ENCODE peak calls at places on chromosomes 16 and 17, in six cellular contexts. X, I, W, Q, N and D are unnamed samples.
A peak's percentile ranks its signal among the peaks of the same experiment; 100 is the strongest.

GRCh38 chr17:16286947-16287562 is 66.2 kb downstream of the CENPV start:
- DNase-seq in Q (no peak), I (peak; percentile 20), N (no peak), W (no peak), X (no peak), D (no peak)

GRCh38 chr17:48121921-48122650 is 14.5 kb downstream of the SNX11 start:
- DNase-seq in Q (no peak), I (no peak), X (peak; percentile 7), N (no peak), W (peak; percentile 21), D (no peak)

GRCh38 chr16:16042076-16042475 is 92.7 kb downstream of the ABCC1 start:
- DNase-seq in W (no peak), X (no peak), N (no peak), Q (peak; percentile 69), I (peak; percentile 81), D (no peak)

GRCh38 chr17:63382136-63382535 is 64.0 kb downstream of the CYB561 start:
- DNase-seq in N (no peak), I (no peak), W (no peak), X (no peak), Q (no peak), D (no peak)

GRCh38 chr17:33324741-33325140 is 31.6 kb upstream of the ASIC2 start:
- DNase-seq in N (no peak), I (no peak), X (no peak), W (no peak), Q (no peak), D (no peak)

GRCh38 chr17:34378664-34379101 is 15.7 kb upstream of the CCL1 start:
- DNase-seq in I (no peak), Q (no peak), X (no peak), N (no peak), W (no peak), D (no peak)

GRCh38 chr16:56423584-56424403 is 1.6 kb downstream of the AMFR start:
- DNase-seq in X (no peak), Q (no peak), N (no peak), W (no peak), I (no peak), D (no peak)

GRCh38 chr16:87252269-87252970 is 64.8 kb downstream of the C16orf95 start:
- DNase-seq in Q (no peak), W (no peak), X (no peak), I (no peak), N (no peak), D (no peak)

GRCh38 chr17:78671607-78672404 is 94.6 kb upstream of the DNAH17 start:
- DNase-seq in Q (no peak), N (no peak), W (no peak), X (no peak), I (peak; percentile 41), D (no peak)

GRCh38 chr17:39591958-39592954 is 15.5 kb downstream of the NEUROD2 start:
- DNase-seq in N (no peak), Q (no peak), I (peak; percentile 3), X (no peak), W (no peak), D (no peak)